ENCODE peak calls at places on chromosomes 13 and 19, in four cellular contexts. One of them, this sample, is unnamed. For H3K4me1, the result is how much of the 10 kb centered on the place peaks cover.

GRCh38 chr19:31269425-31270127 is 79.7 kb downstream of the TSHZ3 start:
- DNase-seq in K562: no peak
- DNase-seq in HepG2: no peak
- DNase-seq in SK-N-SH: peak
- DNase-seq in this sample: peak

GRCh38 chr13:113489171-113489548 is 1.4 kb downstream of the DCUN1D2 start:
- DNase-seq in K562: no peak
- DNase-seq in HepG2: peak
- DNase-seq in SK-N-SH: no peak
- DNase-seq in this sample: no peak

GRCh38 chr19:2282062-2282861 is at the start of gene PEAK3:
- DNase-seq in K562: peak
- DNase-seq in HepG2: no peak
- DNase-seq in SK-N-SH: peak
- DNase-seq in this sample: peak

GRCh38 chr19:35224681-35225604 is 3.6 kb downstream of the FAM187B start:
- DNase-seq in K562: peak
- DNase-seq in HepG2: no peak
- DNase-seq in SK-N-SH: no peak
- DNase-seq in this sample: no peak

GRCh38 chr13:48437381-48437780 is 24.5 kb upstream of the LPAR6 start:
- DNase-seq in K562: no peak
- DNase-seq in HepG2: no peak
- DNase-seq in SK-N-SH: no peak
- DNase-seq in this sample: peak

GRCh38 chr19:33683881-33684549 is 62.3 kb downstream of the CHST8 start:
- DNase-seq in K562: peak
- DNase-seq in HepG2: peak
- DNase-seq in SK-N-SH: no peak
- DNase-seq in this sample: peak

GRCh38 chr19:16449330-16449961 is 22.3 kb downstream of the EPS15L1 start:
- DNase-seq in K562: no peak
- DNase-seq in HepG2: no peak
- DNase-seq in SK-N-SH: no peak
- DNase-seq in this sample: peak

GRCh38 chr19:8370176-8371010 is 6.4 kb downstream of the ANGPTL4 start:
- DNase-seq in K562: no peak
- DNase-seq in HepG2: no peak
- DNase-seq in SK-N-SH: no peak
- DNase-seq in this sample: no peak

GRCh38 chr13:66362485-66362884 is 867.7 kb downstream of the PCDH9 start:
- DNase-seq in K562: no peak
- DNase-seq in HepG2: no peak
- DNase-seq in SK-N-SH: no peak
- DNase-seq in this sample: peak

GRCh38 chr13:101149735-101150380 is 266.4 kb downstream of the NALCN start:
- DNase-seq in K562: no peak
- DNase-seq in HepG2: no peak
- DNase-seq in SK-N-SH: peak
- DNase-seq in this sample: peak

GRCh38 chr19:34838248-34838647 is 65.2 kb upstream of the ZNF599 start:
- DNase-seq in K562: peak
- DNase-seq in HepG2: peak
- DNase-seq in SK-N-SH: peak
- DNase-seq in this sample: no peak

GRCh38 chr13:23160241-23161175 is 20.3 kb upstream of the SGCG start:
- DNase-seq in K562: no peak
- DNase-seq in HepG2: no peak
- DNase-seq in SK-N-SH: no peak
- DNase-seq in this sample: no peak

GRCh38 chr19:2610637-2611482 is 91.6 kb downstream of the GNG7 start:
- DNase-seq in K562: peak
- DNase-seq in HepG2: peak
- DNase-seq in SK-N-SH: peak
- DNase-seq in this sample: peak

GRCh38 chr19:6233827-6234511 is 45.8 kb downstream of the MLLT1 start:
- DNase-seq in K562: no peak
- DNase-seq in HepG2: no peak
- DNase-seq in SK-N-SH: peak
- DNase-seq in this sample: no peak

GRCh38 chr13:52033039-52033438 is 8.5 kb downstream of the UTP14C start:
- DNase-seq in K562: no peak
- DNase-seq in HepG2: no peak
- DNase-seq in SK-N-SH: no peak
- DNase-seq in this sample: no peak

GRCh38 chr13:111911141-111911720 is 155.7 kb upstream of the SOX1 start:
- DNase-seq in K562: no peak
- DNase-seq in HepG2: no peak
- DNase-seq in SK-N-SH: no peak
- DNase-seq in this sample: no peak

GRCh38 chr13:106156468-106156867 is 379.0 kb downstream of the EFNB2 start:
- DNase-seq in K562: no peak
- DNase-seq in HepG2: no peak
- DNase-seq in SK-N-SH: no peak
- DNase-seq in this sample: peak

GRCh38 chr13:51246411-51247298 is 24.5 kb downstream of the FAM124A start:
- DNase-seq in K562: no peak
- DNase-seq in HepG2: no peak
- DNase-seq in SK-N-SH: peak
- DNase-seq in this sample: no peak

GRCh38 chr13:103517768-103518102 is 451.5 kb upstream of the SLC10A2 start:
- DNase-seq in K562: no peak
- DNase-seq in HepG2: no peak
- DNase-seq in SK-N-SH: no peak
- DNase-seq in this sample: no peak

GRCh38 chr13:111398196-111398595 is 77.8 kb downstream of the TEX29 start:
- DNase-seq in K562: no peak
- DNase-seq in HepG2: no peak
- DNase-seq in SK-N-SH: no peak
- DNase-seq in this sample: no peak

GRCh38 chr19:7500811-7501450 is 12.1 kb upstream of the PEX11G start:
- DNase-seq in K562: peak
- DNase-seq in HepG2: peak
- DNase-seq in SK-N-SH: peak
- DNase-seq in this sample: peak

GRCh38 chr19:32296694-32297093 is 48.7 kb upstream of the ZNF507 start:
- DNase-seq in K562: no peak
- DNase-seq in HepG2: no peak
- DNase-seq in SK-N-SH: no peak
- DNase-seq in this sample: no peak

GRCh38 chr13:48006396-48006795 is 5.3 kb upstream of the SUCLA2 start:
- DNase-seq in K562: no peak
- DNase-seq in HepG2: no peak
- DNase-seq in SK-N-SH: no peak
- DNase-seq in this sample: no peak

GRCh38 chr19:23075031-23075733 is 41.6 kb upstream of the ZNF730 start:
- DNase-seq in K562: peak
- DNase-seq in HepG2: no peak
- DNase-seq in SK-N-SH: peak
- DNase-seq in this sample: peak
- TF ChIP-seq MXI1 in K562: no peak
- TF ChIP-seq MXI1 in HepG2: no peak
- TF ChIP-seq MXI1 in SK-N-SH: no peak
- TF ChIP-seq MXI1 in this sample: no peak

DNA sequence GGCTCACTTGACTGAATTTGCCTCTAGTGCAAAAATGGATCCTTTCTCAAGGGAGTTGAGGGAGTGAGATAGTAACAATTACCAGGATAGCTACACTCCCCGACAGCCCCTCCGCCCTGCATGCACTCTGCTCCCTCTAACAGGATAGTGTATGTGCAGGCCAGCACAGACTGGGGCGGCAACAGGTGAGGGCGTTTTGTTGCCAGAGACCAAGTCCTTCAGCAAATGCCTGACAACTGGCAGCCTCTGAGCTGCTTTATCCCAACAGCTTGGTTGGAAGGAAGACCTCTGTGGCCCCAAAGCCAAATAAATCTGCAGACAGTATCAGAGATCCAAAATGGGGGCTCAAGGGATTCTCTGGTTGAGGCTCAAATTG is 86.6 kb downstream of the SLC7A1 start:
- DNase-seq in K562: no peak
- DNase-seq in HepG2: no peak
- DNase-seq in SK-N-SH: no peak
- DNase-seq in this sample: no peak
- H3K4me1 ChIP-seq in K562: under half
- H3K4me1 ChIP-seq in HepG2: under half
- H3K4me1 ChIP-seq in SK-N-SH: under half
- H3K4me1 ChIP-seq in this sample: under half

GRCh38 chr13:98598043-98598442 is 21.1 kb upstream of the STK24 start:
- DNase-seq in K562: no peak
- DNase-seq in HepG2: peak
- DNase-seq in SK-N-SH: no peak
- DNase-seq in this sample: no peak
- TF ChIP-seq CTCF in K562: peak
- TF ChIP-seq CTCF in HepG2: peak
- TF ChIP-seq CTCF in SK-N-SH: no peak
- TF ChIP-seq CTCF in this sample: no peak

DNA sequence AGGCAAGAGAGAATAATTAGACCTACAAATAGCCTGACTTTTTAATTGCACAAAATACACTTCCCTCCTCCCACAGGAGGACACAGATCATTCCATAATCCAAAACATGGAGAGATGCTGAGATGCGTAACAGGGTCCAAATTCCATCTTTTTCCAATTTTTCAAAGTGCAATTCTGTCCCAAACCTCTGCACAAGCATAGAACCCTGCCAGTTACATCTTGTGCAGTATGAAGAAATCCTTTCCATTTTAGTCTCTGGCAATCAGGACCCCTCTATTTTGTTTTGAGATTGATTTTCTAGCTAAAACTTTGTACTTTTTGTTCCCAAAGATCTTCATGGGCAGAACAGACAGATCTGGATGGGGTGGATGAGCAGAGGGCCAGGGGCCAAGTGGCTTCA is 209.2 kb downstream of the B3GLCT start:
- DNase-seq in K562: no peak
- DNase-seq in HepG2: no peak
- DNase-seq in SK-N-SH: no peak
- DNase-seq in this sample: no peak
- TF ChIP-seq MXI1 in K562: no peak
- TF ChIP-seq MXI1 in HepG2: no peak
- TF ChIP-seq MXI1 in SK-N-SH: no peak
- TF ChIP-seq MXI1 in this sample: no peak

GRCh38 chr13:20439261-20439660 is 86.4 kb downstream of the CRYL1 start:
- DNase-seq in K562: no peak
- DNase-seq in HepG2: no peak
- DNase-seq in SK-N-SH: no peak
- DNase-seq in this sample: no peak
- H3K4me1 ChIP-seq in K562: under half
- H3K4me1 ChIP-seq in HepG2: under half
- H3K4me1 ChIP-seq in SK-N-SH: under half
- H3K4me1 ChIP-seq in this sample: under half

DNA sequence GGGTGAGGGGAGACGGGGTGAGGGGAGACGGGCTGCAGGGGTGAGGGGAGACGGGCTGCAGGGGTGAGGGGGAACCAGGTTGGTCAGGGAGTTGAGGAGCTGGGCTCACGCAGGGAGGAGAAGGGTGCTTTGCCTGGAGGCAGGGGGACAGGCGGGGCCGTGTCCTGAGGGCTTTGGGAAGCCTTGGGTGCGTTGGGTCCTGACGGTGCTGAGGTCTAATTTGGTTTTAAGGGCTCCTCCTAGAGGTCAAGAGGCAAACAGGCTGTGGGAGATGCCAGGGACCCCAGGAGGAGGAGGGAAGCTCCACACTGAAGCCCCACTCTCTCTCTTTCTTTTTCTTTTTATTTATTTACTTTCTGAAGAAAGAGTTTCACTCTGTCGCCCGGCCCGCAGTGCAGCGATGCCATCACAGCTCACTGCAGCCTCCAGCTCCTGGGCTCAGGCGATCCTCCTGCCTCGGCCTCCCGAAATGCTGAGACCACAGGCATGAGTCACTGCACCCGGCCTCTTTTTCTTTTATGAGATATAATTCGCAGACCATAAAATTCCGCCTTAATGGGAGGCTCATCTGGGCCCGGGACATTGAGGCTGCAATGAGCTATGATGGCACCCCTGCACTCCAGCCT is 9.3 kb upstream of the MISP start:
- DNase-seq in K562: peak
- DNase-seq in HepG2: peak
- DNase-seq in SK-N-SH: peak
- DNase-seq in this sample: no peak
- TF ChIP-seq CTCF in K562: peak
- TF ChIP-seq CTCF in HepG2: peak
- TF ChIP-seq CTCF in SK-N-SH: peak
- TF ChIP-seq CTCF in this sample: no peak

GRCh38 chr13:41634407-41634806 is 177.1 kb downstream of the RGCC start:
- DNase-seq in K562: no peak
- DNase-seq in HepG2: no peak
- DNase-seq in SK-N-SH: no peak
- DNase-seq in this sample: no peak

GRCh38 chr13:41637578-41637977 is 180.2 kb downstream of the RGCC start:
- DNase-seq in K562: no peak
- DNase-seq in HepG2: no peak
- DNase-seq in SK-N-SH: no peak
- DNase-seq in this sample: no peak

GRCh38 chr13:41631296-41631965 is 174.1 kb downstream of the RGCC start:
- DNase-seq in K562: no peak
- DNase-seq in HepG2: no peak
- DNase-seq in SK-N-SH: no peak
- DNase-seq in this sample: peak

GRCh38 chr13:41639237-41639904 is 182.0 kb downstream of the RGCC start:
- DNase-seq in K562: no peak
- DNase-seq in HepG2: peak
- DNase-seq in SK-N-SH: no peak
- DNase-seq in this sample: no peak

DNA sequence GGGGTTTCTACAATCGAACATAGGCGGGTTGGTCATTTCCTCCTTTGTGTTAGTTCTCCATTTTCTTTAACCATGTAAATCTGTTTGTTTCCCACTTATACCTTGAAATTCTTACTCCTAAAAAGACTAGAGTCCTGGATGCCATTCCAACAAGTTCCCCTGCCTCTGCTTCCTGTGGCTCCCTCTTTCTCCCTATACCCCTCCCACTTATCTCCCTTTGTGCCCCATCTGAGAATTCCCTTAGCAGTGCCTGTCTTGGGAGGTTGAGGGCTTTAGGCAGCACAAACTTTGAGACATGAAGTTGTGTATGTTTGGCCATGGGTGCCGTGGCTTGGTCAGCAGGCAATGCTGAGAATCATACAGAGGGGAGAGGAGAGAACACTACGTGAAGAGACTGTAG is 176.4 kb downstream of the RGCC start:
- DNase-seq in K562: no peak
- DNase-seq in HepG2: no peak
- DNase-seq in SK-N-SH: no peak
- DNase-seq in this sample: no peak
- TF ChIP-seq MXI1 in K562: no peak
- TF ChIP-seq MXI1 in HepG2: no peak
- TF ChIP-seq MXI1 in SK-N-SH: no peak
- TF ChIP-seq MXI1 in this sample: no peak

This sample was measured in IMR-90.